ENCODE peak calls at places on chromosomes 2 and 18, in eight cellular contexts. O is AG10803; E is astrocyte of the spinal cord; K is heart right ventricle; R is left ventricle myocardium inferior; V is left lung; I is GM13976; T is activated CD8-positive, alpha-beta T cell treated with anti-CD3 and anti-CD28 coated beads for 36 hours. L is an unnamed sample.

GRCh38 chr2:220451438-220451837 is 824.0 kb downstream of the SLC4A3 start:
- DNase-seq in O (no peak), E (no peak), K (no peak), R (no peak), V (no peak), I (no peak), T (no peak), L (no peak)

GRCh38 chr2:54482725-54483124 is 26.6 kb downstream of the SPTBN1 start:
- DNase-seq in O (peak), E (peak), K (no peak), R (no peak), V (no peak), I (no peak), T (no peak), L (no peak)

GRCh38 chr2:455046-455705 is 167.3 kb upstream of the ALKAL2 start:
- DNase-seq in O (no peak), E (no peak), K (no peak), R (no peak), V (no peak), I (no peak), T (peak), L (no peak)

GRCh38 chr2:12486205-12487118 is 230.3 kb upstream of the TRIB2 start:
- DNase-seq in O (peak), E (peak), K (no peak), R (no peak), V (no peak), I (no peak), T (no peak), L (no peak)

GRCh38 chr2:66839551-66840320 is 404.8 kb downstream of the MEIS1 start:
- DNase-seq in O (peak), E (peak), K (no peak), R (no peak), V (no peak), I (no peak), T (no peak), L (no peak)

GRCh38 chr2:60551241-60552095 is 2.0 kb downstream of the BCL11A start:
- DNase-seq in O (peak), E (peak), K (no peak), R (no peak), V (peak), I (no peak), T (peak), L (no peak)

GRCh38 chr2:128563348-128563687 is 244.7 kb upstream of the HS6ST1 start:
- DNase-seq in O (peak), E (peak), K (peak), R (peak), V (no peak), I (no peak), T (no peak), L (no peak)

GRCh38 chr2:182240862-182241371 is 185.9 kb downstream of the PDE1A start:
- DNase-seq in O (peak), E (peak), K (no peak), R (no peak), V (no peak), I (peak), T (peak), L (no peak)

GRCh38 chr2:55490554-55490953 is 29.0 kb upstream of the CFAP36 start:
- DNase-seq in O (peak), E (peak), K (peak), R (peak), V (no peak), I (no peak), T (no peak), L (no peak)

GRCh38 chr18:31065036-31065773 is 22.7 kb upstream of the DSC3 start:
- DNase-seq in O (no peak), E (no peak), K (no peak), R (no peak), V (no peak), I (no peak), T (no peak), L (no peak)

GRCh38 chr2:112081262-112081661 is 26.2 kb downstream of the TMEM87B start:
- DNase-seq in O (no peak), E (no peak), K (no peak), R (no peak), V (no peak), I (no peak), T (no peak), L (no peak)

GRCh38 chr18:28804512-28805214 is 627.7 kb upstream of the CDH2 start:
- DNase-seq in O (no peak), E (no peak), K (no peak), R (no peak), V (no peak), I (no peak), T (no peak), L (no peak)

GRCh38 chr2:71478806-71479205 is 25.4 kb downstream of the DYSF start:
- DNase-seq in O (no peak), E (no peak), K (no peak), R (no peak), V (no peak), I (no peak), T (no peak), L (no peak)

DNA sequence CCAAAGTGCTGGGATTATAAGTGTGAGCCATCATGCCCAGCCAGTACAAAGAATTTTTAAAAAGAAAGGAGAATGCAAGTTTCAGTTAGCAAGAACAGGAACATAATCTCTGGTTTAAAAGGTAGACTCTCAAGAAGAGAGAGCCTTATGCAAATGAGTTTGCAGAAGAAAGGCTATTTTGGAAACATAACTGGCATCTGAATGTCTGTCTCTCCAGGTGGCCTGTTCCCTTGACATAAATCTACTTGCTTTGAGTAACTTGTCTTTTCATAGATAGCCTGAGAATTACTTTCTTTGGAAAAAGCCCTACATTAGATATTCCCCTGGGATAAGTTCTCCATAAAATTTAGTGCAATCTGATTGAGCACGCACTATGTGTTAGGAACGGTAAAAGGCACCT is 109.6 kb downstream of the ICOS start:
- DNase-seq in O (no peak), E (no peak), K (no peak), R (no peak), V (no peak), I (peak), T (no peak), L (no peak)
- TF ChIP-seq CTCF in O (no peak), E (no peak), K (no peak), R (no peak), V (no peak), I (no peak), T (no peak), L (no peak)

GRCh38 chr2:164535280-164536025 is 85.8 kb downstream of the GRB14 start:
- DNase-seq in O (no peak), E (no peak), K (no peak), R (no peak), V (no peak), I (no peak), T (no peak), L (no peak)

GRCh38 chr2:164542584-164543021 is 78.7 kb downstream of the GRB14 start:
- DNase-seq in O (peak), E (peak), K (no peak), R (no peak), V (no peak), I (no peak), T (no peak), L (no peak)

DNA sequence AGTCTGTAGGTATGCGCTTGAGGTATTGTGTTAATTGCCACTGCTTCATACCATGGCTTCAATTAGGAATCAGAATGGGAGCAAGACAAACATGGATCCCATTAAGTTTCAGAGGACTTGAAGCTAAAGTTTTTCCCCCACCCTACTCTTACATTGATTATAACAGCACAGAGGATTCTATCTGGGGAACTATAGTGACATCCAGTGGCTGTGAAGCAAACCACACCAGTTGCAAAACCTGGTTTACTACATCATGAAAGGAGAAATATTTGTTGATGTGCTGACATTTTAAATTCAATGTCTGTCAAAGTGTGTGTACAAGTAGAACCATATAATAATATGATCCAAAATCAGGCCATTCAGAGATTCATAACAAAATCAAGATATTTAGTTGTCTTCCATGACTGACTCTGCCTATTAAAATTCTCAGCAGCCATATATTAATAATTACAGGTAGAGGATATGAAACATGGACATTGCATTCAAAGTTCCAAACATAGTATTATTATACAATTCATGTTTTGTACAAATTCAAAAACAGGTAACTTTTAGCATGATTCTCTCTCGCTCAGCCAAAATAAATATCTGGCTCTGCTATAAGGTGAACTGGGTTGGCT is 82.9 kb downstream of the GRB14 start:
- DNase-seq in O (peak), E (peak), K (no peak), R (no peak), V (no peak), I (peak), T (no peak), L (no peak)
- TF ChIP-seq CTCF in O (peak), E (peak), K (peak), R (peak), V (peak), I (peak), T (peak), L (peak)

GRCh38 chr2:134897932-134898331 is 20.7 kb upstream of the CCNT2 start:
- DNase-seq in O (peak), E (peak), K (no peak), R (no peak), V (no peak), I (peak), T (no peak), L (no peak)
- TF ChIP-seq CTCF in O (peak), E (peak), K (peak), R (peak), V (peak), I (no peak), T (peak), L (peak)

DNA sequence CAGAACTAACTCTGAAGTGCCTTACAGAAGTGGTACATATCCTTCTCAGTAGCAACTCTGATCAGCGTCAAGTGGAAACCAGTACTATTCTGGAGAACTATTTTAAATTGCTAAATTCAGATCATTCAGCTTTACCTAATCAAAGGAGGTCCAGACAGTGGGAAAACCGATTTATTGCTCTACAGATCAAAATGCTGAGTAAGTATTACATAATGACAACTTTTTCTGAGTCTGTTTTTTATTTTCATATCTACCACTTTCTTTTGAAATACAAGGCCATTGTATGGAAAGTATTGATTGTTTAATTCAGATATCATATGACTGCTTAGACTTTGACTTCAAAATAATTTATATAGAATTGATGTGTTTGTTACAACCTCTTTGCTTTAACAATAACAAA is 68.7 kb downstream of the NBEAL1 start:
- DNase-seq in O (no peak), E (no peak), K (no peak), R (no peak), V (no peak), I (no peak), T (no peak), L (no peak)
- TF ChIP-seq CTCF in O (no peak), E (no peak), K (no peak), R (no peak), V (no peak), I (no peak), T (no peak), L (no peak)

GRCh38 chr18:55446996-55447671 is 140.9 kb downstream of the TCF4 start:
- DNase-seq in O (no peak), E (no peak), K (no peak), R (no peak), V (no peak), I (no peak), T (no peak), L (no peak)

GRCh38 chr18:55449412-55450140 is 138.4 kb downstream of the TCF4 start:
- DNase-seq in O (no peak), E (no peak), K (no peak), R (no peak), V (no peak), I (no peak), T (no peak), L (no peak)

GRCh38 chr18:55444496-55444895 is 143.5 kb downstream of the TCF4 start:
- DNase-seq in O (peak), E (no peak), K (no peak), R (no peak), V (no peak), I (no peak), T (no peak), L (no peak)

GRCh38 chr18:55448390-55448789 is 139.6 kb downstream of the TCF4 start:
- DNase-seq in O (no peak), E (no peak), K (no peak), R (no peak), V (no peak), I (no peak), T (no peak), L (no peak)

DNA sequence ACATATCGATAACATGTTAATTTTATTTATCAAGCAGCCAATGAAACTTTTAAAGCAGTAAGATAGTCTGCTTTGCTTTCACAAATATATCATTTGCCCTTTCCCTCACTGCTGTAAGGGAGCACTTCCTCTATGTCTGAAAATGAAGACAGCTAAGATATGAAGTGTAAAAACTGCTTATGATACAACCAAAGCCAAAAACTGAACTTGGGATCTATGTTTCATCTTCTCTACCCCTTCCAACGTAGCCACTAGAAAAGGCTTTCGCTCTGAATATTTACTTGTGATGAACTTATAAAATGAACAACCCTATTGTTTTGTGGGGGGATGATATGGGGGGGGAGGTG is 140.3 kb downstream of the TCF4 start:
- DNase-seq in O (no peak), E (no peak), K (no peak), R (no peak), V (no peak), I (no peak), T (no peak), L (no peak)
- TF ChIP-seq CTCF in O (no peak), E (no peak), K (no peak), R (no peak), V (no peak), I (no peak), T (no peak), L (no peak)

GRCh38 chr2:27038012-27038411 is 5.2 kb downstream of the TMEM214 start:
- DNase-seq in O (no peak), E (no peak), K (no peak), R (no peak), V (no peak), I (no peak), T (no peak), L (no peak)

GRCh38 chr2:27029051-27029450 is 3.7 kb upstream of the TMEM214 start:
- DNase-seq in O (no peak), E (no peak), K (no peak), R (no peak), V (no peak), I (no peak), T (no peak), L (no peak)

GRCh38 chr2:27032495-27033252 is at the start of gene TMEM214:
- DNase-seq in O (peak), E (peak), K (peak), R (peak), V (peak), I (peak), T (peak), L (peak)

GRCh38 chr2:27038631-27039339 is 6.0 kb downstream of the TMEM214 start:
- DNase-seq in O (no peak), E (no peak), K (no peak), R (no peak), V (no peak), I (no peak), T (no peak), L (no peak)

DNA sequence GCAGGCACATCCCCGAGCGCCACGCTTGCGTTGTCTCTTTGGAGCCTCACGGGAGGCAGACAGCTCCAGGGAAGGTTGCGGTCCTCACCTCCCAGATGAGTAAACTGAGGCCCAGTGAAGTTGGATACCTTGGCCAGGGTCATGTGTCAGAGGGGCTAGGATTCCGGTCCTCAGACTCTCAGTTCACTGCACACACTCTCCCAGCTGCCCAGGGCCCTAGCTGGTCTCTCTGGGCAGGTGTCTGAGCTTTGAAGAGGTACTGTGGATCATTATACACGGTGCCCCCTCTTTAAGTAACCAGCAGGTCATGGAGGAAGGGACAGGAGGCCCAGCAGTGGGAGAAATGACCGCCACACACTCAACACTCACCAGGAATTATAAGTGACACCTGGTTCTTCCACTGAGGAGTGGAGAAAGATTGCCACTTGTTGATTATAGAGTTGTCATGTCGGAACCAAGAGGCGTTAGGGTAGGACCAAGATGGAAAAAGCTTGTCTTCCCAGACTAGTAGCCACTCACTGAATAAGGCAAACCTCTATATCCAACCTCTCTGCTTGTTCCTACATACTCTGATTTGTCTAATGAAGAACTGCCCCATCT is 588 bp downstream of the TMEM214 start:
- DNase-seq in O (no peak), E (no peak), K (no peak), R (no peak), V (no peak), I (no peak), T (no peak), L (no peak)
- TF ChIP-seq CTCF in O (no peak), E (no peak), K (no peak), R (no peak), V (no peak), I (no peak), T (no peak), L (no peak)

GRCh38 chr2:105972226-105972625 is 221.9 kb downstream of the UXS1 start:
- DNase-seq in O (no peak), E (no peak), K (no peak), R (no peak), V (no peak), I (no peak), T (no peak), L (no peak)

GRCh38 chr2:105974800-105975199 is 219.3 kb downstream of the UXS1 start:
- DNase-seq in O (no peak), E (no peak), K (no peak), R (no peak), V (no peak), I (no peak), T (no peak), L (no peak)

GRCh38 chr2:105969552-105969951 is 224.5 kb downstream of the UXS1 start:
- DNase-seq in O (no peak), E (no peak), K (no peak), R (no peak), V (no peak), I (no peak), T (peak), L (no peak)
- TF ChIP-seq CTCF in O (peak), E (peak), K (no peak), R (peak), V (no peak), I (no peak), T (peak), L (peak)

GRCh38 chr2:69177063-69177771 is 164.2 kb downstream of the ANTXR1 start:
- DNase-seq in O (peak), E (peak), K (peak), R (peak), V (peak), I (no peak), T (no peak), L (no peak)
- TF ChIP-seq CTCF in O (no peak), E (no peak), K (no peak), R (no peak), V (no peak), I (no peak), T (no peak), L (no peak)